ENCODE peak calls at places on chromosome X, in six cellular contexts. Q is Peyer's patch, D is cardiac fibroblast, M is amygdala, R is kidney tubule cell, F is iris pigment epithelial cell. C is an unnamed sample.

GRCh38 chrX:120752431-120753128 is 122.7 kb upstream of the C1GALT1C1 start:
- DNase-seq in Q (no peak), D (no peak), M (no peak), R (no peak), F (no peak), C (no peak)

GRCh38 chrX:111244238-111244750 is 26.0 kb downstream of the CAPN6 start:
- DNase-seq in Q (no peak), D (peak), M (no peak), R (peak), F (peak), C (peak)

GRCh38 chrX:31168596-31168995 is 96.8 kb upstream of the FTHL17 start:
- DNase-seq in Q (no peak), D (no peak), M (no peak), R (no peak), F (no peak), C (no peak)

GRCh38 chrX:24380273-24381036 is 20.0 kb downstream of the SUPT20HL1 start:
- DNase-seq in Q (no peak), D (no peak), M (no peak), R (no peak), F (no peak), C (no peak)

GRCh38 chrX:42680651-42681050 is 97.3 kb downstream of the PPP1R2C start:
- DNase-seq in Q (no peak), D (peak), M (no peak), R (peak), F (peak), C (no peak)

GRCh38 chrX:22159071-22159470 is 113.6 kb upstream of the CBLL2 start:
- DNase-seq in Q (no peak), D (peak), M (no peak), R (peak), F (peak), C (no peak)

GRCh38 chrX:97692575-97692974 is 808.9 kb downstream of the RPA4 start:
- DNase-seq in Q (no peak), D (no peak), M (no peak), R (no peak), F (no peak), C (no peak)

GRCh38 chrX:116009348-116009747 is 161.2 kb upstream of the AGTR2 start:
- DNase-seq in Q (no peak), D (no peak), M (no peak), R (no peak), F (no peak), C (no peak)

GRCh38 chrX:17521871-17522693 is 147.1 kb downstream of the NHS start:
- DNase-seq in Q (no peak), D (peak), M (no peak), R (peak), F (peak), C (peak)

GRCh38 chrX:49877397-49878101 is 1.7 kb upstream of the USP27X start:
- DNase-seq in Q (no peak), D (no peak), M (no peak), R (no peak), F (no peak), C (no peak)

GRCh38 chrX:140710710-140711109 is 1.2 kb downstream of the LINC00632 start:
- DNase-seq in Q (no peak), D (peak), M (peak), R (no peak), F (no peak), C (no peak)

GRCh38 chrX:47143894-47144625 is 442 bp downstream of the NDUFB11 start:
- DNase-seq in Q (peak), D (no peak), M (no peak), R (no peak), F (peak), C (peak)

GRCh38 chrX:148459343-148459742 is 41.1 kb upstream of the AFF2 start:
- DNase-seq in Q (peak), D (no peak), M (no peak), R (no peak), F (no peak), C (no peak)

GRCh38 chrX:74371399-74371798 is 49.9 kb upstream of the SLC16A2 start:
- DNase-seq in Q (no peak), D (no peak), M (no peak), R (no peak), F (no peak), C (no peak)

GRCh38 chrX:39165185-39165584 is 363.9 kb downstream of the MID1IP1 start:
- DNase-seq in Q (no peak), D (no peak), M (no peak), R (no peak), F (no peak), C (no peak)

GRCh38 chrX:154457491-154458115 is 478 bp upstream of the PLXNA3 start:
- DNase-seq in Q (peak), D (no peak), M (no peak), R (peak), F (no peak), C (peak)

GRCh38 chrX:26562156-26562555 is 346.2 kb downstream of the MAGEB5 start:
- DNase-seq in Q (no peak), D (no peak), M (no peak), R (no peak), F (no peak), C (no peak)

GRCh38 chrX:100802843-100803242 is 17.3 kb upstream of the CSTF2 start:
- DNase-seq in Q (no peak), D (no peak), M (no peak), R (no peak), F (no peak), C (no peak)

GRCh38 chrX:95318882-95319281 is 1365.8 kb upstream of the DIAPH2 start:
- DNase-seq in Q (no peak), D (peak), M (no peak), R (peak), F (peak), C (no peak)

GRCh38 chrX:27597506-27597905 is 7.4 kb downstream of the DCAF8L2 start:
- DNase-seq in Q (no peak), D (peak), M (no peak), R (no peak), F (peak), C (no peak)

GRCh38 chrX:72020204-72020603 is 109.6 kb downstream of the NHSL2 start:
- DNase-seq in Q (no peak), D (no peak), M (no peak), R (no peak), F (no peak), C (no peak)

GRCh38 chrX:101057095-101057714 is 5.3 kb upstream of the TRMT2B start:
- DNase-seq in Q (no peak), D (peak), M (no peak), R (peak), F (peak), C (no peak)

GRCh38 chrX:12878536-12878935 is 11.7 kb downstream of the TLR7 start:
- DNase-seq in Q (no peak), D (no peak), M (no peak), R (no peak), F (no peak), C (no peak)

GRCh38 chrX:26851981-26852380 is 611.2 kb downstream of the PPP4R3C start:
- DNase-seq in Q (no peak), D (peak), M (no peak), R (peak), F (peak), C (peak)

GRCh38 chrX:39261446-39262147 is 460.3 kb downstream of the MID1IP1 start:
- DNase-seq in Q (no peak), D (peak), M (no peak), R (peak), F (peak), C (peak)

GRCh38 chrX:110402091-110402854 is 43.6 kb downstream of the RTL9 start:
- DNase-seq in Q (no peak), D (peak), M (no peak), R (peak), F (peak), C (no peak)

GRCh38 chrX:47992093-47992375 is 11.8 kb downstream of the ZNF182 start:
- DNase-seq in Q (no peak), D (no peak), M (no peak), R (peak), F (no peak), C (no peak)

GRCh38 chrX:103635436-103635835 is 6.7 kb downstream of the TCEAL1 start:
- DNase-seq in Q (no peak), D (no peak), M (no peak), R (peak), F (no peak), C (no peak)

GRCh38 chrX:153953342-153953830 is 8.9 kb upstream of the RENBP start:
- DNase-seq in Q (peak), D (peak), M (no peak), R (peak), F (peak), C (peak)

GRCh38 chrX:136304493-136304892 is 3.7 kb downstream of the ADGRG4 start:
- DNase-seq in Q (no peak), D (peak), M (no peak), R (no peak), F (no peak), C (no peak)

GRCh38 chrX:71216446-71216845 is 6.6 kb upstream of the GJB1 start:
- DNase-seq in Q (no peak), D (no peak), M (no peak), R (no peak), F (no peak), C (no peak)